ENCODE peak calls at places on chromosomes 11 and 22, in ten cellular contexts. One of them, this sample, is unnamed.

GRCh38 chr11:87144266-87144665 is 106.5 kb downstream of the TMEM135 start:
- DNase-seq in astrocyte of the spinal cord: no peak
- DNase-seq in cardiac fibroblast: no peak
- DNase-seq in AG04449: no peak
- DNase-seq in fibroblast of pulmonary artery: no peak
- DNase-seq in HFFc6: no peak
- DNase-seq in AG04450: no peak
- DNase-seq in adrenal gland: no peak
- DNase-seq in tibial nerve: no peak
- DNase-seq in B cell: no peak
- DNase-seq in this sample: no peak

GRCh38 chr11:71372693-71373657 is 75.2 kb downstream of the DHCR7 start:
- DNase-seq in adrenal gland: no peak
- DNase-seq in cardiac fibroblast: peak
- DNase-seq in B cell: no peak
- DNase-seq in fibroblast of pulmonary artery: peak
- DNase-seq in AG04449: no peak
- DNase-seq in astrocyte of the spinal cord: peak
- DNase-seq in tibial nerve: no peak
- DNase-seq in HFFc6: peak
- DNase-seq in AG04450: peak
- DNase-seq in this sample: no peak

GRCh38 chr22:29994941-29995340 is 85.3 kb upstream of the HORMAD2 start:
- DNase-seq in fibroblast of pulmonary artery: peak
- DNase-seq in HFFc6: no peak
- DNase-seq in astrocyte of the spinal cord: peak
- DNase-seq in tibial nerve: no peak
- DNase-seq in cardiac fibroblast: peak
- DNase-seq in adrenal gland: no peak
- DNase-seq in B cell: no peak
- DNase-seq in AG04449: no peak
- DNase-seq in AG04450: no peak
- DNase-seq in this sample: no peak

GRCh38 chr22:49192180-49192856 is 635.4 kb downstream of the BRD1 start:
- DNase-seq in cardiac fibroblast: no peak
- DNase-seq in adrenal gland: peak
- DNase-seq in tibial nerve: no peak
- DNase-seq in fibroblast of pulmonary artery: no peak
- DNase-seq in B cell: no peak
- DNase-seq in AG04449: no peak
- DNase-seq in AG04450: no peak
- DNase-seq in HFFc6: no peak
- DNase-seq in astrocyte of the spinal cord: no peak
- DNase-seq in this sample: no peak

GRCh38 chr11:59559886-59560285 is 48.5 kb downstream of the OR4D9 start:
- DNase-seq in tibial nerve: no peak
- DNase-seq in fibroblast of pulmonary artery: no peak
- DNase-seq in cardiac fibroblast: no peak
- DNase-seq in adrenal gland: peak
- DNase-seq in AG04450: no peak
- DNase-seq in AG04449: no peak
- DNase-seq in B cell: no peak
- DNase-seq in astrocyte of the spinal cord: no peak
- DNase-seq in HFFc6: no peak
- DNase-seq in this sample: no peak

GRCh38 chr11:15179167-15179566 is 64.4 kb downstream of the INSC start:
- DNase-seq in fibroblast of pulmonary artery: no peak
- DNase-seq in AG04450: no peak
- DNase-seq in astrocyte of the spinal cord: peak
- DNase-seq in tibial nerve: no peak
- DNase-seq in HFFc6: peak
- DNase-seq in adrenal gland: no peak
- DNase-seq in cardiac fibroblast: no peak
- DNase-seq in B cell: no peak
- DNase-seq in AG04449: peak
- DNase-seq in this sample: no peak

GRCh38 chr22:44595841-44596341 is 97.9 kb upstream of the RTL6 start:
- DNase-seq in astrocyte of the spinal cord: peak
- DNase-seq in cardiac fibroblast: no peak
- DNase-seq in AG04449: no peak
- DNase-seq in HFFc6: no peak
- DNase-seq in fibroblast of pulmonary artery: peak
- DNase-seq in adrenal gland: no peak
- DNase-seq in B cell: no peak
- DNase-seq in tibial nerve: no peak
- DNase-seq in AG04450: no peak
- DNase-seq in this sample: no peak

GRCh38 chr11:128417607-128418324 is 169.6 kb downstream of the ETS1 start:
- DNase-seq in B cell: no peak
- DNase-seq in astrocyte of the spinal cord: peak
- DNase-seq in tibial nerve: no peak
- DNase-seq in adrenal gland: no peak
- DNase-seq in AG04449: peak
- DNase-seq in cardiac fibroblast: peak
- DNase-seq in AG04450: peak
- DNase-seq in HFFc6: peak
- DNase-seq in fibroblast of pulmonary artery: peak
- DNase-seq in this sample: no peak

GRCh38 chr22:18110944-18111758 is 542 bp downstream of the TUBA8 start:
- DNase-seq in adrenal gland: no peak
- DNase-seq in AG04450: no peak
- DNase-seq in AG04449: no peak
- DNase-seq in B cell: no peak
- DNase-seq in cardiac fibroblast: no peak
- DNase-seq in astrocyte of the spinal cord: no peak
- DNase-seq in HFFc6: no peak
- DNase-seq in fibroblast of pulmonary artery: no peak
- DNase-seq in tibial nerve: no peak
- DNase-seq in this sample: no peak

GRCh38 chr11:116913000-116913399 is 75.6 kb upstream of the APOA1 start:
- DNase-seq in adrenal gland: no peak
- DNase-seq in astrocyte of the spinal cord: peak
- DNase-seq in AG04450: peak
- DNase-seq in tibial nerve: no peak
- DNase-seq in fibroblast of pulmonary artery: peak
- DNase-seq in HFFc6: peak
- DNase-seq in cardiac fibroblast: peak
- DNase-seq in AG04449: peak
- DNase-seq in B cell: no peak
- DNase-seq in this sample: no peak

GRCh38 chr11:27089746-27090145 is 49.1 kb downstream of the BBOX1 start:
- DNase-seq in cardiac fibroblast: no peak
- DNase-seq in HFFc6: no peak
- DNase-seq in astrocyte of the spinal cord: no peak
- DNase-seq in tibial nerve: no peak
- DNase-seq in B cell: no peak
- DNase-seq in adrenal gland: no peak
- DNase-seq in fibroblast of pulmonary artery: no peak
- DNase-seq in AG04450: no peak
- DNase-seq in AG04449: no peak
- DNase-seq in this sample: no peak

GRCh38 chr11:36510567-36511020 is 522 bp upstream of the TRAF6 start:
- DNase-seq in astrocyte of the spinal cord: peak
- DNase-seq in cardiac fibroblast: peak
- DNase-seq in B cell: no peak
- DNase-seq in AG04449: no peak
- DNase-seq in adrenal gland: no peak
- DNase-seq in AG04450: no peak
- DNase-seq in fibroblast of pulmonary artery: peak
- DNase-seq in HFFc6: peak
- DNase-seq in tibial nerve: no peak
- DNase-seq in this sample: no peak

GRCh38 chr11:62555464-62556092 is 9.0 kb upstream of the AHNAK start:
- DNase-seq in tibial nerve: no peak
- DNase-seq in cardiac fibroblast: peak
- DNase-seq in astrocyte of the spinal cord: no peak
- DNase-seq in AG04449: no peak
- DNase-seq in AG04450: no peak
- DNase-seq in adrenal gland: no peak
- DNase-seq in fibroblast of pulmonary artery: no peak
- DNase-seq in B cell: peak
- DNase-seq in HFFc6: no peak
- DNase-seq in this sample: peak

GRCh38 chr11:62575156-62575555 is 1.5 kb upstream of the EEF1G start:
- DNase-seq in fibroblast of pulmonary artery: no peak
- DNase-seq in astrocyte of the spinal cord: no peak
- DNase-seq in AG04449: no peak
- DNase-seq in HFFc6: no peak
- DNase-seq in AG04450: no peak
- DNase-seq in tibial nerve: no peak
- DNase-seq in B cell: no peak
- DNase-seq in cardiac fibroblast: no peak
- DNase-seq in adrenal gland: no peak
- DNase-seq in this sample: peak

GRCh38 chr22:41725510-41726110 is 26.3 kb downstream of the MEI1 start:
- DNase-seq in AG04450: no peak
- DNase-seq in adrenal gland: no peak
- DNase-seq in fibroblast of pulmonary artery: no peak
- DNase-seq in HFFc6: peak
- DNase-seq in tibial nerve: no peak
- DNase-seq in astrocyte of the spinal cord: no peak
- DNase-seq in B cell: no peak
- DNase-seq in cardiac fibroblast: no peak
- DNase-seq in AG04449: no peak
- DNase-seq in this sample: no peak

DNA sequence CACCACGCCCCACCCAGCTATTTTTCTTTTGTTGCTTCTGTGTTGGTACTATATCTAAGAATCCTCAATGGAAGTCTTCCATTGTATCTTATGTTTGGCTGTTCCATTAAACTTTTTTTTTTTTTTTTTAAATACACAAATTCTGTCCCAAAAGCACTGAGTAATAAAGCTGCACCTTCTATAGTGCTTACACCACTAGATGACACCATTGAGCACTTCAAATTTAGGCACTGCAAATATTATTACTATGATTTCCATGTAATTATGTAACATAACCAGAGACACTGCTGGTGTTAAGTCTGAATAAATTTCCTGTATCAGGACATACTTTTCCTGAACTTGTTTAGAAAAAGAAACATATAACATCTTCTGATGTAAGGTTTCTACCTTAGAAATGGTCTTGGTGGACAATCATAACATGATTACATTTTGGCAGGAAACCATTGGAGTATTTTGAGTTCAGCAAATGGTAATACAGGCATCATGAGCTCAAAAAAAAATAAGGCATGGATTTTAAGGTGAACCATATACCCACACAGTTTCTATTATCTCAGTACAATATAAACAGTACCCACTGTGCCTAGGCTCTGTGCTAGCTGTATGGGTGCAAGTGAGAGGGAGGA is 110.5 kb downstream of the ATG16L2 start:
- DNase-seq in cardiac fibroblast: peak
- DNase-seq in AG04449: no peak
- DNase-seq in fibroblast of pulmonary artery: peak
- DNase-seq in HFFc6: peak
- DNase-seq in adrenal gland: no peak
- DNase-seq in AG04450: no peak
- DNase-seq in tibial nerve: no peak
- DNase-seq in B cell: peak
- DNase-seq in astrocyte of the spinal cord: peak
- DNase-seq in this sample: no peak
- TF ChIP-seq CTCF in cardiac fibroblast: peak
- TF ChIP-seq CTCF in AG04449: peak
- TF ChIP-seq CTCF in fibroblast of pulmonary artery: peak
- TF ChIP-seq CTCF in HFFc6: peak
- TF ChIP-seq CTCF in adrenal gland: peak
- TF ChIP-seq CTCF in AG04450: peak
- TF ChIP-seq CTCF in tibial nerve: peak
- TF ChIP-seq CTCF in B cell: peak
- TF ChIP-seq CTCF in astrocyte of the spinal cord: peak
- TF ChIP-seq CTCF in this sample: no peak

DNA sequence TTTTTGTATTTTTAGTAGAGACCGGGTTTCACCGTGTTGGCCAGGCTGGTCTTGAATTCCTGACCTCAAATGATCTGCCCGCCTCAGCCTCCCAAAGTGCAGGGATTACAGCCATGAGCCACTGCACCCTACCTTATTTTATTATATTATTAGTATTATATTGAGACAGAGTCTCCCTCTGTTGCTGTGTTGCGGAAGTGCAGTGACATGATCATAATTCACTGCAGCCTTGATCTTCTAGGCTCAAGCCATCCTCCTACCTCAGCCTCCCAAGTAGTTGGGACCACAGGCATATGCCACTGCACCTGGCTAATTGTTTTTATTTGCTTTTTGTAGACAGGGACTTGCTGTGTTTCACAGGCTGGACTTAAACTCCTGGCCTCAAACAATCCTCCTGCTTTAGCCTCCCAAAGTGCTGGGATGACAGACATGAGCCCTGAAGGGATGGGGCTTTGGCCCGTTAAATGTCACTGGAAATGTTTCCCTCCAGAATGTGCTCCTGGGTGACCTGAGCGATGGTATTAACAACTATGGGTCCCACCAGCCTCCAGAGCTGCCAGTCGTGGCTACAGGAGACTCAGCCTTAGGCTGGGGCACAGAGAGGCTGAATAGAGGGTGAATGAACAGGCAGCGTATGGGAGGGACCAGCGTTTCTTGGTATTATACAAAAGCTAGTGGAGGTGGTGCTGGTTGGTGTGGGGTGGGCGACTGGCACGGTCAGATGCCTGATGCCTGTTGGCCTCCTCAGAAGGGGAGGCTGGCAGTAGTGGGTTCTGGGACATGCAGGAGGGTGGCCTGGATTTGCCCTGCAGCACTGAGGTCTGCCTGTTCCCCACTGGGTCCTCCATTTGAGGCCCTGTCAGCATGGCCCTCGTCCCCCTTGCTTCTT is 7.3 kb downstream of the TANGO2 start:
- DNase-seq in B cell: no peak
- DNase-seq in astrocyte of the spinal cord: no peak
- DNase-seq in HFFc6: peak
- DNase-seq in tibial nerve: no peak
- DNase-seq in AG04450: no peak
- DNase-seq in adrenal gland: no peak
- DNase-seq in fibroblast of pulmonary artery: peak
- DNase-seq in AG04449: no peak
- DNase-seq in cardiac fibroblast: peak
- DNase-seq in this sample: peak
- TF ChIP-seq CTCF in B cell: peak
- TF ChIP-seq CTCF in astrocyte of the spinal cord: peak
- TF ChIP-seq CTCF in HFFc6: peak
- TF ChIP-seq CTCF in tibial nerve: no peak
- TF ChIP-seq CTCF in AG04450: peak
- TF ChIP-seq CTCF in adrenal gland: no peak
- TF ChIP-seq CTCF in fibroblast of pulmonary artery: peak
- TF ChIP-seq CTCF in AG04449: no peak
- TF ChIP-seq CTCF in cardiac fibroblast: peak
- TF ChIP-seq CTCF in this sample: no peak

GRCh38 chr11:23406131-23406819 is 546.0 kb upstream of the CCDC179 start:
- DNase-seq in tibial nerve: no peak
- DNase-seq in astrocyte of the spinal cord: no peak
- DNase-seq in B cell: no peak
- DNase-seq in cardiac fibroblast: no peak
- DNase-seq in adrenal gland: no peak
- DNase-seq in HFFc6: no peak
- DNase-seq in fibroblast of pulmonary artery: no peak
- DNase-seq in AG04449: no peak
- DNase-seq in AG04450: no peak
- DNase-seq in this sample: no peak
- TF ChIP-seq CTCF in tibial nerve: no peak
- TF ChIP-seq CTCF in astrocyte of the spinal cord: no peak
- TF ChIP-seq CTCF in B cell: no peak
- TF ChIP-seq CTCF in cardiac fibroblast: no peak
- TF ChIP-seq CTCF in adrenal gland: no peak
- TF ChIP-seq CTCF in HFFc6: peak
- TF ChIP-seq CTCF in fibroblast of pulmonary artery: no peak
- TF ChIP-seq CTCF in AG04449: no peak
- TF ChIP-seq CTCF in AG04450: no peak
- TF ChIP-seq CTCF in this sample: no peak

GRCh38 chr11:64021742-64022067 is 14.0 kb upstream of the FLRT1 start:
- DNase-seq in fibroblast of pulmonary artery: no peak
- DNase-seq in astrocyte of the spinal cord: no peak
- DNase-seq in cardiac fibroblast: no peak
- DNase-seq in tibial nerve: no peak
- DNase-seq in AG04449: no peak
- DNase-seq in B cell: no peak
- DNase-seq in HFFc6: no peak
- DNase-seq in AG04450: no peak
- DNase-seq in adrenal gland: no peak
- DNase-seq in this sample: no peak
- TF ChIP-seq CTCF in fibroblast of pulmonary artery: no peak
- TF ChIP-seq CTCF in astrocyte of the spinal cord: no peak
- TF ChIP-seq CTCF in cardiac fibroblast: no peak
- TF ChIP-seq CTCF in tibial nerve: no peak
- TF ChIP-seq CTCF in AG04449: no peak
- TF ChIP-seq CTCF in B cell: no peak
- TF ChIP-seq CTCF in HFFc6: no peak
- TF ChIP-seq CTCF in AG04450: no peak
- TF ChIP-seq CTCF in adrenal gland: no peak
- TF ChIP-seq CTCF in this sample: no peak

This sample was measured in mucosa of descending colon.